ENCODE peak calls at places on chromosomes 4 and X, in nine cellular contexts. U is body of pancreas, R is tibial nerve, H is psoas muscle, V is BE2C, T is heart left ventricle, M is Peyer's patch, L is heart right ventricle, I is suprapubic skin. B is an unnamed sample. For H3K36me3, the result is how much of the 10 kb centered on the place peaks cover.

GRCh38 chrX:48540015-48540350 is 469 bp downstream of the TBC1D25 start:
- DNase-seq in I (no peak), R (peak), T (no peak), L (peak), H (no peak), U (peak), V (no peak), M (no peak), B (no peak)

GRCh38 chr4:133154725-133155124 is 5.6 kb downstream of the PCDH10 start:
- DNase-seq in L (no peak), V (peak), H (no peak), I (no peak), M (no peak), R (no peak), T (no peak), U (no peak), B (no peak)

GRCh38 chr4:18388029-18388428 is 366.5 kb upstream of the LCORL start:
- DNase-seq in U (no peak), I (no peak), L (no peak), M (no peak), V (no peak), T (no peak), R (no peak), H (no peak), B (no peak)

GRCh38 chr4:528296-528695 is 29.3 kb downstream of the PIGG start:
- DNase-seq in M (no peak), R (no peak), H (no peak), T (no peak), V (no peak), I (no peak), U (no peak), L (no peak), B (no peak)

GRCh38 chr4:145427221-145427620 is 54.4 kb upstream of the SMAD1 start:
- DNase-seq in R (no peak), U (no peak), V (no peak), H (no peak), M (no peak), I (no peak), T (no peak), L (no peak), B (no peak)

GRCh38 chr4:119785963-119786362 is 157.4 kb upstream of the PDE5A start:
- DNase-seq in R (no peak), I (no peak), T (no peak), H (no peak), M (peak), U (peak), V (no peak), L (no peak), B (no peak)

GRCh38 chr4:52001616-52002015 is 18.5 kb downstream of the LRRC66 start:
- DNase-seq in V (no peak), R (no peak), M (no peak), I (no peak), L (no peak), H (no peak), U (no peak), T (no peak), B (no peak)

GRCh38 chrX:70134116-70134477 is 850 bp downstream of the IGBP1 start:
- DNase-seq in H (no peak), T (no peak), I (no peak), R (no peak), U (no peak), M (no peak), V (no peak), L (no peak), B (no peak)

GRCh38 chr4:185833055-185833598 is 21.1 kb upstream of the SORBS2 start:
- DNase-seq in I (no peak), U (peak), H (no peak), T (no peak), M (no peak), V (no peak), R (no peak), L (no peak), B (peak)

GRCh38 chrX:77347572-77347971 is 99.6 kb upstream of the FGF16 start:
- DNase-seq in I (no peak), V (no peak), R (no peak), M (no peak), L (no peak), T (no peak), U (no peak), H (no peak), B (no peak)

GRCh38 chrX:81957900-81958545 is 756.1 kb downstream of the SH3BGRL start:
- DNase-seq in V (no peak), M (no peak), U (no peak), T (no peak), H (no peak), I (no peak), L (no peak), R (no peak), B (peak)

GRCh38 chrX:153304988-153305736 is 16.4 kb downstream of the PNMA6F start:
- DNase-seq in L (no peak), H (no peak), U (no peak), M (no peak), I (no peak), T (no peak), V (no peak), R (no peak), B (no peak)

GRCh38 chr4:13092702-13093101 is 391.4 kb downstream of the RAB28 start:
- DNase-seq in L (peak), U (no peak), I (no peak), M (no peak), R (peak), V (no peak), T (no peak), H (no peak), B (no peak)

GRCh38 chr4:7781361-7781760 is 158.3 kb downstream of the AFAP1 start:
- DNase-seq in H (no peak), R (no peak), I (no peak), U (no peak), T (no peak), V (no peak), L (peak), M (no peak), B (no peak)

GRCh38 chr4:38024203-38024504 is 64.0 kb downstream of the PTTG2 start:
- DNase-seq in L (no peak), T (no peak), I (no peak), U (peak), H (no peak), M (no peak), V (peak), R (no peak), B (no peak)

GRCh38 chr4:23889814-23890269 is at the start of gene PPARGC1A:
- DNase-seq in L (peak), T (no peak), I (no peak), M (peak), U (peak), V (peak), R (peak), H (peak), B (no peak)

GRCh38 chr4:21948347-21949072 is at the start of gene KCNIP4:
- DNase-seq in U (peak), I (no peak), R (no peak), V (peak), M (no peak), L (no peak), H (peak), T (peak), B (no peak)

GRCh38 chr4:139317635-139318034 is 15.4 kb upstream of the NDUFC1 start:
- DNase-seq in T (no peak), H (no peak), M (no peak), R (no peak), L (no peak), U (no peak), I (no peak), V (no peak), B (no peak)

GRCh38 chrX:153736071-153736820 is 11.6 kb downstream of the ABCD1 start:
- DNase-seq in R (no peak), I (no peak), U (no peak), T (no peak), H (no peak), M (no peak), L (no peak), V (no peak), B (no peak)

GRCh38 chr4:32136081-32136787 is 1416.1 kb downstream of the PCDH7 start:
- DNase-seq in V (no peak), H (no peak), I (no peak), L (no peak), M (no peak), R (no peak), U (no peak), T (no peak), B (no peak)

GRCh38 chr4:18858229-18858922 is 836.8 kb upstream of the LCORL start:
- DNase-seq in I (no peak), L (no peak), H (no peak), T (no peak), R (no peak), V (no peak), M (no peak), U (no peak), B (no peak)

GRCh38 chrX:24372021-24372763 is 11.8 kb downstream of the SUPT20HL1 start:
- DNase-seq in U (no peak), M (no peak), V (no peak), R (no peak), H (no peak), I (no peak), T (no peak), L (no peak), B (no peak)

GRCh38 chr4:97978791-97979488 is 164.3 kb downstream of the STPG2 start:
- DNase-seq in I (no peak), T (no peak), V (no peak), L (no peak), R (no peak), U (no peak), H (no peak), M (no peak), B (no peak)

GRCh38 chrX:98331407-98331806 is 1447.7 kb downstream of the RPA4 start:
- DNase-seq in R (no peak), T (no peak), I (no peak), V (no peak), M (no peak), U (no peak), H (no peak), L (no peak), B (no peak)

GRCh38 chr4:37644962-37645361 is 41.2 kb downstream of the RELL1 start:
- DNase-seq in M (no peak), I (no peak), H (no peak), R (no peak), L (no peak), U (no peak), V (no peak), T (no peak), B (no peak)

GRCh38 chrX:132489256-132490085 is 633 bp upstream of the MBNL3 start:
- DNase-seq in H (peak), U (peak), V (peak), T (peak), R (peak), I (no peak), L (peak), M (peak), B (peak)

GRCh38 chr4:152609460-152609859 is 70.3 kb downstream of the TMEM154 start:
- DNase-seq in M (no peak), I (no peak), T (no peak), V (no peak), L (no peak), U (no peak), R (no peak), H (no peak), B (no peak)

GRCh38 chr4:152605031-152605430 is 69.1 kb upstream of the FBXW7 start:
- DNase-seq in M (no peak), H (no peak), U (no peak), V (no peak), I (no peak), L (no peak), R (no peak), T (no peak), B (no peak)

GRCh38 chr4:152605641-152606304 is 69.9 kb upstream of the FBXW7 start:
- DNase-seq in T (no peak), U (no peak), M (no peak), R (no peak), I (no peak), V (peak), L (peak), H (no peak), B (peak)

GRCh38 chr4:152606800-152607577 is 71.1 kb upstream of the FBXW7 start:
- DNase-seq in L (no peak), U (no peak), I (no peak), R (no peak), V (no peak), T (no peak), M (no peak), H (no peak), B (peak)
- H3K36me3 ChIP-seq in L (under half), U (under half), I (under half), R (under half), V (under half), T (under half), M (under half), H (under half), B (under half)

GRCh38 chr4:128863314-128864075 is 54.0 kb downstream of the JADE1 start:
- DNase-seq in V (peak), I (peak), H (peak), T (peak), R (peak), L (peak), U (peak), M (peak), B (peak)

GRCh38 chr4:128866691-128867090 is 57.2 kb downstream of the JADE1 start:
- DNase-seq in I (no peak), L (no peak), V (no peak), R (no peak), H (no peak), M (no peak), U (no peak), T (no peak), B (no peak)

GRCh38 chr4:128862608-128863313 is 53.3 kb downstream of the JADE1 start:
- DNase-seq in I (no peak), U (no peak), V (no peak), R (no peak), T (no peak), L (no peak), H (no peak), M (no peak), B (no peak)

GRCh38 chr4:128866281-128866680 is 56.8 kb downstream of the JADE1 start:
- DNase-seq in H (no peak), T (no peak), I (no peak), L (no peak), U (no peak), M (no peak), V (no peak), R (no peak), B (no peak)

DNA sequence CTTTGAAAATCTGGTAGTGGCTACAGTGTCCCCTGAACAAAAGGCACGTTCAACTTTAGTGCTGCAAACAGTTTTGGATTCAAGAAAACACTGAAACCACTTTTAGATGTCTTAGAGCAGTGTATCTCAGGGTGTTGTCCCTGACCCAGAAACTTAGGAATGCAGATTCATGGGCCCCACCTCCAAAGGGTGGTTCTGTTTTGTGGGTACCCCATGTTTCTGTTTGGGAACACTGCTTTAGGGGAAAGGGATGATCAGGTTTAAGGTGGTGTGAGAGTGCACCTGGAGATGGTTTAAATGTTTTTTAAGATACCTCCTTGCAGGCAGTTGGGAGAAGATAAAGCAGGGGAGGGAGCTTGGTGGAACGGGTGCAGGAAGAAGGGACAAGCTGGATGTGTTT is 55.6 kb downstream of the JADE1 start:
- DNase-seq in V (no peak), H (no peak), I (no peak), L (no peak), U (no peak), T (no peak), R (no peak), M (no peak), B (no peak)
- H3K36me3 ChIP-seq in V (half or more), H (half or more), I (half or more), L (under half), U (under half), T (under half), R (half or more), M (under half), B (under half)

GRCh38 chr4:39898015-39898414 is 79.7 kb downstream of the PDS5A start:
- DNase-seq in I (no peak), V (no peak), U (no peak), M (no peak), R (no peak), T (no peak), H (no peak), L (no peak), B (no peak)

GRCh38 chr4:39893693-39894072 is 84.0 kb downstream of the PDS5A start:
- DNase-seq in M (no peak), V (no peak), U (no peak), T (no peak), H (no peak), R (no peak), I (no peak), L (no peak), B (no peak)

GRCh38 chr4:39889226-39889625 is 88.5 kb downstream of the PDS5A start:
- DNase-seq in L (no peak), H (no peak), U (no peak), T (no peak), R (no peak), V (no peak), I (no peak), M (no peak), B (no peak)

DNA sequence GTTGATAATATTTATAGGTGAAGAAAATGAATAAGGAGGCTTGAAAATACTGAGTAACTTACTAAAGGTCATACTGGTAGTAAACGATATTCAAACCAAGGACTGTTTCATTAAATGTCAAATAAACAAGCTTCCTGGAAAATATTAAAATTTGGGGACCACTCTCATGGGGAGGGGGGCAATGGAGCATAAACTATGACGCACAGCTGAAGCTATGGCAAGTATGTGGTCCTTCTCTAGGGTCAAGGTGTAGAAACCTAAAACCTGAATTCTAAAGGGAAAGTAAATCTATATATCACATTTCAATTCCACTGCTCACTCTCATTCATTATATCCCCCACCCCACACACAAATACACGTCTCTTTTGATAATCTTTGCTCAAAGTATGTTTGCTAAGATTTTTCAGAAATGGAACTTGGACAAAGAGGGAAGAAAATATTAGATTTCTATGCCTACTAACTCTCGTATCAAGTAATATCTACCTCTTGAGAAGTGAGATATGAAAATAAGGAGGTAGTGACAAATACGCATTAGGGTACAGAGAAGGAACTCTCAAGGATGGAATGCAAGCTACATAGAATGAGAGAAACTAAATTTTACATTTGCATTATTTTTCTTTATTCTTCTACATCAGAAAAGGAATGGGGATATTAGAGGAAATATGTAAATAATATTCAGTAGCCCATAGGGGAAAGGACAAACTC is 84.6 kb downstream of the PDS5A start:
- DNase-seq in V (no peak), L (no peak), H (no peak), I (no peak), U (no peak), T (no peak), R (no peak), M (no peak), B (no peak)
- H3K36me3 ChIP-seq in V (half or more), L (under half), H (half or more), I (half or more), U (under half), T (under half), R (half or more), M (under half), B (half or more)

GRCh38 chr4:3215256-3215655 is 33.7 kb upstream of the MSANTD1 start:
- DNase-seq in U (peak), M (peak), I (no peak), H (peak), T (no peak), L (no peak), V (no peak), R (no peak), B (no peak)
- H3K36me3 ChIP-seq in U (half or more), M (under half), I (half or more), H (half or more), T (under half), L (under half), V (under half), R (half or more), B (under half)

DNA sequence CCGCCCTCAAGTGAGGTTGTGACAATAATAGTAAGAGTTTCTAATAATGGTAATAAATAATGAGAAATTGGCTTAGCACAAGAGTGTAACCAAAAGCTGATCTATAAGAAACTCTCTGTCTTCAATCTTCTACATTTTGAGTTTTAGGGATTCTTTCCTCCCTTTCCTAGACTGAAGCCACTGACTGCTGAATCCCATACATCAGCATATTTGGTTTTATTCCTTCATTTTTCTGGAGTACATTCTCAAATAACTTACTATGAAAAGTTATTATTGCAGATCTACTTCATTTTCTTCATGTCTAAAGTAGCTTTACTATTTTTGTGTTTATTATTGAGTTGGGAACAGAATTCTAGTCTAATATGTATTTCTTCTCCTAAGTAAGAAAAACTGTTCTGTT is 49.9 kb upstream of the ADAD1 start:
- DNase-seq in I (no peak), T (no peak), V (no peak), U (no peak), R (no peak), L (no peak), H (no peak), M (no peak), B (no peak)
- H3K36me3 ChIP-seq in I (under half), T (under half), V (under half), U (under half), R (half or more), L (under half), H (half or more), M (under half), B (under half)

GRCh38 chr4:166585491-166585890 is 648.8 kb downstream of the SPOCK3 start:
- DNase-seq in H (no peak), M (no peak), T (no peak), R (no peak), L (no peak), I (no peak), V (no peak), U (no peak), B (no peak)
- H3K36me3 ChIP-seq in H (under half), M (under half), T (under half), R (under half), L (under half), I (under half), V (under half), U (under half), B (under half)

GRCh38 chr4:78220283-78220682 is 163.2 kb downstream of the FRAS1 start:
- DNase-seq in H (no peak), M (no peak), I (no peak), R (no peak), U (no peak), V (no peak), L (no peak), T (no peak), B (no peak)

GRCh38 chr4:78217557-78217956 is 160.4 kb downstream of the FRAS1 start:
- DNase-seq in T (no peak), L (no peak), U (no peak), M (no peak), H (no peak), R (no peak), V (no peak), I (no peak), B (no peak)

GRCh38 chr4:78214078-78214477 is 157.0 kb downstream of the FRAS1 start:
- DNase-seq in L (no peak), T (no peak), U (no peak), M (no peak), R (no peak), I (no peak), H (no peak), V (no peak), B (no peak)

GRCh38 chr4:78219825-78220224 is 162.7 kb downstream of the FRAS1 start:
- DNase-seq in H (no peak), V (no peak), T (no peak), L (no peak), M (no peak), U (no peak), I (no peak), R (no peak), B (no peak)

DNA sequence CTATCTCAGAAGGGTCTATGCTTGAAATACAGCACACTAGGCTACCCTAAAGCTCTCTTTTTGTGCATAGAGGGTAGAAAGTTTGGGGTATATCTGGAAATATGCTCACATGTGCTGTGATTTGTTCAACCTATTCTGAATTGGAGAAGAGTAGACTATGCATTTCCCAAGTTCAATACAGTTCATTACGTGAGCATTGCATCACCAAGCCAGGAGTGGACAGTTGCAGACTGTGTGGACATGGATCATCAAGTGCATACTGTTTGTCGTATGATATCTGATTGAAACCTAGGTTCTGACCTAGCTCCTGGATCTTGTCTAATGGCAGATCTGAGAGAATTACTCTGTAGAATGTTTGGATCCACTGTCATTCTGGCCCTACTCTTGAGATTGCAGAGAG is 161.1 kb downstream of the FRAS1 start:
- DNase-seq in T (no peak), H (no peak), L (no peak), R (no peak), I (no peak), V (no peak), M (no peak), U (no peak), B (no peak)
- H3K36me3 ChIP-seq in T (under half), H (under half), L (under half), R (under half), I (under half), V (under half), M (under half), U (under half), B (under half)

GRCh38 chr4:85587952-85588351 is 113.0 kb downstream of the ARHGAP24 start:
- DNase-seq in M (no peak), T (no peak), V (no peak), L (no peak), U (no peak), I (no peak), H (no peak), R (no peak), B (no peak)
- H3K36me3 ChIP-seq in M (under half), T (under half), V (under half), L (under half), U (under half), I (under half), H (under half), R (under half), B (under half)

GRCh38 chrX:47215291-47215900 is 3.1 kb upstream of the CDK16 start:
- DNase-seq in R (no peak), V (no peak), T (no peak), L (no peak), M (no peak), I (no peak), U (peak), H (no peak), B (no peak)
- H3K36me3 ChIP-seq in R (half or more), V (under half), T (under half), L (under half), M (under half), I (under half), U (under half), H (half or more), B (under half)

B was measured in SJCRH30.